ENCODE peak calls at places on chromosomes 1 and 21, in nine cellular contexts. M, O, X, N, J, T, U, R and P are unnamed samples.

GRCh38 chr1:228349701-228350171 is 56.9 kb downstream of the TRIM11 start:
- DNase-seq in M (peak; percentile 60), O (no peak), X (no peak), N (no peak), J (no peak), T (no peak), U (no peak), R (no peak), P (no peak)

GRCh38 chr1:20699558-20699957 is 18.2 kb downstream of the KIF17 start:
- DNase-seq in M (no peak), O (no peak), X (no peak), N (no peak), J (no peak), T (no peak), U (no peak), R (no peak), P (no peak)

GRCh38 chr1:93595749-93596148 is 85.9 kb downstream of the BCAR3 start:
- DNase-seq in M (no peak), O (no peak), X (peak; percentile 27), N (no peak), J (no peak), T (no peak), U (no peak), R (no peak), P (no peak)

GRCh38 chr1:107010582-107010981 is 45.9 kb upstream of the PRMT6 start:
- DNase-seq in M (no peak), O (no peak), X (no peak), N (no peak), J (no peak), T (no peak), U (no peak), R (no peak), P (no peak)

GRCh38 chr1:233391338-233391737 is 63.8 kb downstream of the MAP3K21 start:
- DNase-seq in M (no peak), O (no peak), X (no peak), N (no peak), J (no peak), T (no peak), U (no peak), R (no peak), P (no peak)

GRCh38 chr1:14215151-14215550 is 383.3 kb upstream of the KAZN start:
- DNase-seq in M (no peak), O (no peak), X (no peak), N (no peak), J (no peak), T (peak; percentile 87), U (no peak), R (no peak), P (no peak)

GRCh38 chr21:44423941-44424607 is 31.2 kb upstream of the LRRC3 start:
- DNase-seq in M (peak; percentile 48), O (no peak), X (no peak), N (peak; percentile 36), J (no peak), T (no peak), U (no peak), R (no peak), P (no peak)

GRCh38 chr21:19475525-19475924 is 1071.9 kb upstream of the TMPRSS15 start:
- DNase-seq in M (no peak), O (no peak), X (no peak), N (no peak), J (no peak), T (no peak), U (no peak), R (no peak), P (no peak)

GRCh38 chr1:21206117-21206516 is 29.4 kb upstream of the EIF4G3 start:
- DNase-seq in M (no peak), O (no peak), X (no peak), N (no peak), J (no peak), T (peak; percentile 81), U (no peak), R (no peak), P (no peak)

GRCh38 chr1:230289350-230289644 is 136.8 kb downstream of the PGBD5 start:
- DNase-seq in M (no peak), O (no peak), X (no peak), N (no peak), J (no peak), T (no peak), U (no peak), R (no peak), P (no peak)

GRCh38 chr1:19758227-19758830 is 41.4 kb downstream of the TMCO4 start:
- DNase-seq in M (no peak), O (peak; percentile 41), X (peak; percentile 45), N (no peak), J (no peak), T (peak; percentile 54), U (no peak), R (no peak), P (peak; percentile 76)